ENCODE peak calls at places on chromosome 19, in four cellular contexts. U is tibial artery, V is adrenal gland, P is lower lobe of right lung. R is an unnamed sample.

GRCh38 chr19:51439021-51439465 is 19.2 kb downstream of the SIGLEC8 start:
- DNase-seq in U (no peak), V (no peak), P (no peak), R (no peak)

GRCh38 chr19:35742121-35742724 is at the start of gene IGFLR1:
- DNase-seq in U (no peak), V (no peak), P (no peak), R (peak; percentile 75)

GRCh38 chr19:7272856-7273578 is 21.2 kb downstream of the INSR start:
- DNase-seq in U (no peak), V (no peak), P (no peak), R (peak; percentile 34)

GRCh38 chr19:824885-825284 is 2.8 kb upstream of the AZU1 start:
- DNase-seq in U (no peak), V (no peak), P (no peak), R (no peak)

GRCh38 chr19:6414793-6415591 is 9.6 kb downstream of the KHSRP start:
- DNase-seq in U (no peak), V (no peak), P (no peak), R (no peak)

GRCh38 chr19:56721714-56722113 is 50.2 kb upstream of the ZNF835 start:
- DNase-seq in U (no peak), V (no peak), P (no peak), R (no peak)

GRCh38 chr19:45547211-45547770 is 37.3 kb downstream of the OPA3 start:
- DNase-seq in U (no peak), V (no peak), P (no peak), R (no peak)

GRCh38 chr19:5621311-5621944 is 1.1 kb downstream of the SAFB2 start:
- DNase-seq in U (peak; percentile 31), V (peak; percentile 48), P (no peak), R (peak; percentile 18)

GRCh38 chr19:55494172-55494761 is 6.0 kb downstream of the SSC5D start:
- DNase-seq in U (peak; percentile 50), V (peak; percentile 33), P (peak; percentile 44), R (no peak)

GRCh38 chr19:4390862-4391693 is 9.3 kb downstream of the SH3GL1 start:
- DNase-seq in U (no peak), V (peak; percentile 56), P (no peak), R (no peak)

GRCh38 chr19:38061294-38061693 is 154.3 kb downstream of the SIPA1L3 start:
- DNase-seq in U (no peak), V (no peak), P (no peak), R (no peak)

GRCh38 chr19:36573948-36574726 is 1.0 kb upstream of the ZNF529 start:
- DNase-seq in U (no peak), V (peak; percentile 22), P (no peak), R (no peak)

GRCh38 chr19:54431255-54431838 is 16.1 kb downstream of the TTYH1 start:
- DNase-seq in U (no peak), V (peak; percentile 49), P (peak; percentile 84), R (no peak)

GRCh38 chr19:16660763-16661479 is at the start of gene TMEM38A:
- DNase-seq in U (peak; percentile 27), V (peak; percentile 60), P (peak; percentile 65), R (peak; percentile 65)

GRCh38 chr19:3324405-3324856 is 42.0 kb upstream of the NFIC start:
- DNase-seq in U (peak; percentile 47), V (peak; percentile 50), P (peak; percentile 79), R (no peak)

GRCh38 chr19:39837978-39838377 is 4.0 kb upstream of the DYRK1B start:
- DNase-seq in U (no peak), V (no peak), P (no peak), R (no peak)

GRCh38 chr19:6215701-6216235 is 64.0 kb downstream of the MLLT1 start:
- DNase-seq in U (no peak), V (peak; percentile 8), P (peak; percentile 44), R (no peak)

GRCh38 chr19:15285896-15286591 is 46.3 kb downstream of the BRD4 start:
- DNase-seq in U (no peak), V (no peak), P (no peak), R (peak; percentile 68)

GRCh38 chr19:42494321-42494720 is 34.0 kb downstream of the CEACAM1 start:
- DNase-seq in U (no peak), V (no peak), P (no peak), R (no peak)

GRCh38 chr19:38391911-38392464 is 3.5 kb downstream of the SPRED3 start:
- DNase-seq in U (no peak), V (no peak), P (no peak), R (no peak)

GRCh38 chr19:16714702-16715294 is 4.8 kb upstream of the NWD1 start:
- DNase-seq in U (peak; percentile 29), V (no peak), P (peak; percentile 67), R (peak; percentile 54)

GRCh38 chr19:45283443-45284033 is 32.5 kb downstream of the MARK4 start:
- DNase-seq in U (no peak), V (no peak), P (no peak), R (no peak)

GRCh38 chr19:4684312-4685095 is 14.4 kb upstream of the MYDGF start:
- DNase-seq in U (no peak), V (no peak), P (no peak), R (no peak)

DNA sequence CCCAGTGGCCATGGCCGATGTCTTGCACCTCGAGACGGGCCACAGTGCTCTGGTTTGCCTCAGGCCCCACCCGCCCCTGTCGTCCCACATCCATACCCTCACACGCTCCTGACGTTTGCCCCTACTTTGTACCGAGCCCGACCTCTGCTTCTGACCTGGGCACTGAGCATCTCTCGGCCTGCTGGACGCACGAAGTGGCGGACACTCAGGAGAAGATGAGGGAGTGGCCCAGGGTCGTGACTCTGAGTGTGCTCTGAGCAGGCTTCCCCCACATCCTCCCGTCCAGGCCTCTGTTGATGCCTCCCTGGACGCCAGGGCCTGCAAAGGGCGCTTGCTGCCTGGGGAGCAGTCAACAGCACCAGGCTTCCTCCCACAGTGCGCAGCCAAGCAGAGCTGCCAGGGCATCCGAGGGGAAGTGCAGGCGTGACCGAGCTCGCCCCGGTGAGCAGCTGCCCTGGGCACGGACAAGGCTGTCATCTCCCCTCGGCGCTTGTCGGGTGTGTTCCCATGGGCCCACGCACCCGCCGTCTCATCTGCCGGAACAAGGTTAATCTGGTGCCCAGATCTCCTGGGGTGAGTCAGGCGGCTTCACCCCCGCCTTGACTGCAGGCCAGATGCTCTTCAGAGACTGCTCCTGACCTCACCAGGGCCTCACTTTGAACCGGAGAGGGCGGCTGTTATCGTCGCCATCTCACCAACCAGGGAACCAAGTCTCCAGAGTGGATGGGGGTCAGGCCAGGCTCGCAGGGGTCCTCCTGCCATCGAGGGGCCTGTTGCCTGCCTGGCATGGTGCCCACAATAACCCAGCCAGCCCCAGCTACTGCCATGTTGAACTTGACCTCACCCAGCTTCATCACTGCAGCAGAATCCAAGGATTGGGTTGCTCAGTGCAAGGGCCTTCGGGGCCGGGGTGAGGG is 27.2 kb downstream of the COMP start:
- DNase-seq in U (no peak), V (peak; percentile 92), P (peak; percentile 70), R (no peak)
- H3K36me3 ChIP-seq in U (peaks cover 7% of the 10 kb centered on the region), V (no peaks in the 10 kb centered on the region), P (no peaks in the 10 kb centered on the region), R (no peaks in the 10 kb centered on the region)

GRCh38 chr19:28436320-28436719 is 776.6 kb downstream of the UQCRFS1 start:
- DNase-seq in U (no peak), V (no peak), P (no peak), R (no peak)

GRCh38 chr19:28443361-28443760 is 769.6 kb downstream of the UQCRFS1 start:
- DNase-seq in U (no peak), V (no peak), P (no peak), R (no peak)

GRCh38 chr19:28435551-28436261 is 777.2 kb downstream of the UQCRFS1 start:
- DNase-seq in U (no peak), V (no peak), P (no peak), R (no peak)

GRCh38 chr19:28437390-28438346 is 775.3 kb downstream of the UQCRFS1 start:
- DNase-seq in U (no peak), V (no peak), P (no peak), R (no peak)
- H3K27me3 ChIP-seq in U (no peaks in the 10 kb centered on the region), V (no peaks in the 10 kb centered on the region), P (no peaks in the 10 kb centered on the region), R (no peaks in the 10 kb centered on the region)

DNA sequence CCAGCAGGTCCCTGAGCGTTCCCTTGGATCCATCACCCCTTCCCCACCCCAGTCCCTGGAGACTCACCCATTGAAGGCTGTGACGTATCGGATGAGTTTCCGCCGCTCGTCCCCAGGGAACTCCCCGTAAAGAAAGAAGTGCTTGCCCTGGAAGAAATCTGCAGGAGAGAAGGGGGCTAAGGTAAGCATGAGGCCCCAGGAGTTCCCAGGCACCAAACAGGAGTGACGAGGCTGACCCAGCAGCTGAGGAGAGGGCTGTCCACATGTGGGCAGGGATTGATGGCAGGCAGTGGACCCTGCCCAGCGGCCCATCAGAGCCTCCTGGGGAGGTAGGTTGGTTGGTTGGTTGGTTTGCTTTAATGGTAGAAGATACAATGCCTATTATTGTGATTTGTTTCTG is 11.1 kb downstream of the ZNF575 start:
- DNase-seq in U (no peak), V (no peak), P (no peak), R (no peak)
- H3K36me3 ChIP-seq in U (peaks cover 34% of the 10 kb centered on the region), V (no peaks in the 10 kb centered on the region), P (peaks cover 59% of the 10 kb centered on the region), R (peaks cover 25% of the 10 kb centered on the region)

GRCh38 chr19:13091400-13092161 is 11.1 kb downstream of the LYL1 start:
- DNase-seq in U (peak; percentile 85), V (no peak), P (no peak), R (no peak)

GRCh38 chr19:13092608-13093260 is 9.9 kb downstream of the LYL1 start:
- DNase-seq in U (no peak), V (no peak), P (no peak), R (no peak)

GRCh38 chr19:13090511-13091231 is 12.0 kb downstream of the LYL1 start:
- DNase-seq in U (no peak), V (no peak), P (no peak), R (no peak)

GRCh38 chr19:13093407-13094284 is 9.0 kb downstream of the LYL1 start:
- DNase-seq in U (peak; percentile 78), V (peak; percentile 68), P (peak; percentile 90), R (peak; percentile 65)

DNA sequence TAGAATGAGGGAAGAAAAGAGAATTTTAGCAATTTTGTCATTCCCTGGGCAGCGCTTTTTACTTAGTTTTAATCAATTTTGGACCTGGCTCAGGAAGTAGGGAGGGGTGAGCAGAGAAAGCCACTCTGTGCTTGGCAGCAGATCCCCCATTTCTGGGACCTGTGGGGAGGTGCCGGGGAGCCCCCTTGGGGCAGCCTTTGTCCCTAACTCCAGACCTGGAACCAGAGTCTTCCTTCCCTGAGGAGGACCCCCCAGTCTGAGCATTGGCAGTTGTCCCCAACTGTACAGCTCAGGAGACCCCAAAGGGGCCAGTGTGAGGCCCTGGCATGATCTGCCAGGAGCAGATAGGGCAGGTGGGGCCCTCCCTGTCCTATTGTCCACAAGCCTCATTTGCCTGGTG is 10.5 kb downstream of the LYL1 start:
- DNase-seq in U (no peak), V (no peak), P (no peak), R (no peak)
- H3K27me3 ChIP-seq in U (no peaks in the 10 kb centered on the region), V (peaks cover 5% of the 10 kb centered on the region), P (no peaks in the 10 kb centered on the region), R (no peaks in the 10 kb centered on the region)

R was measured in GM06990.